ENCODE peak calls at places on chromosomes 6 and 20, in four cellular contexts. One of them, this sample, is unnamed. For H3K4me1, the result is how much of the 10 kb centered on the place peaks cover.

GRCh38 chr6:63440594-63440993 is 120.8 kb upstream of the LGSN start:
- DNase-seq in prostate gland: no peak
- DNase-seq in A549: peak
- DNase-seq in HepG2: no peak
- DNase-seq in this sample: no peak

GRCh38 chr20:14191559-14191958 is 145.9 kb downstream of the FLRT3 start:
- DNase-seq in prostate gland: no peak
- DNase-seq in HepG2: no peak
- DNase-seq in A549: no peak
- DNase-seq in this sample: no peak

GRCh38 chr6:30463651-30464618 is 25.4 kb upstream of the HLA-E start:
- DNase-seq in HepG2: peak
- DNase-seq in prostate gland: no peak
- DNase-seq in A549: no peak
- DNase-seq in this sample: peak

GRCh38 chr6:150685860-150686259 is 86.2 kb downstream of the PLEKHG1 start:
- DNase-seq in prostate gland: no peak
- DNase-seq in HepG2: peak
- DNase-seq in A549: peak
- DNase-seq in this sample: no peak

GRCh38 chr20:23138226-23138625 is 52.1 kb upstream of the CD93 start:
- DNase-seq in prostate gland: no peak
- DNase-seq in A549: no peak
- DNase-seq in HepG2: no peak
- DNase-seq in this sample: no peak

GRCh38 chr6:43506667-43507471 is 3.3 kb downstream of the LRRC73 start:
- DNase-seq in prostate gland: peak
- DNase-seq in A549: peak
- DNase-seq in HepG2: peak
- DNase-seq in this sample: peak

GRCh38 chr6:42821846-42822245 is 40.0 kb downstream of the BICRAL start:
- DNase-seq in HepG2: no peak
- DNase-seq in prostate gland: no peak
- DNase-seq in A549: no peak
- DNase-seq in this sample: no peak

GRCh38 chr6:659716-660581 is 3.0 kb upstream of the HUS1B start:
- DNase-seq in A549: no peak
- DNase-seq in prostate gland: no peak
- DNase-seq in HepG2: no peak
- DNase-seq in this sample: no peak

GRCh38 chr20:4546786-4547185 is 174.9 kb upstream of the PRND start:
- DNase-seq in HepG2: no peak
- DNase-seq in A549: peak
- DNase-seq in prostate gland: no peak
- DNase-seq in this sample: no peak

GRCh38 chr6:126764104-126764503 is 354.4 kb upstream of the RSPO3 start:
- DNase-seq in prostate gland: no peak
- DNase-seq in A549: no peak
- DNase-seq in HepG2: no peak
- DNase-seq in this sample: no peak

GRCh38 chr6:30020629-30021028 is 40.4 kb upstream of the POLR1H start:
- DNase-seq in A549: no peak
- DNase-seq in prostate gland: no peak
- DNase-seq in HepG2: no peak
- DNase-seq in this sample: no peak

GRCh38 chr6:36018339-36018738 is 6.1 kb downstream of the SLC26A8 start:
- DNase-seq in HepG2: no peak
- DNase-seq in prostate gland: no peak
- DNase-seq in A549: no peak
- DNase-seq in this sample: no peak

GRCh38 chr6:158409451-158409850 is 97.2 kb downstream of the TULP4 start:
- DNase-seq in prostate gland: no peak
- DNase-seq in HepG2: no peak
- DNase-seq in A549: no peak
- DNase-seq in this sample: no peak

GRCh38 chr6:123804771-123805540 is 1.3 kb downstream of the NKAIN2 start:
- DNase-seq in A549: no peak
- DNase-seq in HepG2: no peak
- DNase-seq in prostate gland: no peak
- DNase-seq in this sample: no peak

GRCh38 chr6:35435075-35435837 is 16.9 kb upstream of the FANCE start:
- DNase-seq in HepG2: no peak
- DNase-seq in A549: no peak
- DNase-seq in prostate gland: no peak
- DNase-seq in this sample: peak

GRCh38 chr6:22117663-22118062 is 179.2 kb downstream of the PRL start:
- DNase-seq in HepG2: no peak
- DNase-seq in prostate gland: no peak
- DNase-seq in A549: no peak
- DNase-seq in this sample: no peak

GRCh38 chr6:47922391-47922790 is 140.6 kb downstream of the OPN5 start:
- DNase-seq in A549: no peak
- DNase-seq in HepG2: no peak
- DNase-seq in prostate gland: no peak
- DNase-seq in this sample: no peak

GRCh38 chr6:111589366-111589765 is 16.3 kb downstream of the TRAF3IP2 start:
- DNase-seq in HepG2: peak
- DNase-seq in prostate gland: no peak
- DNase-seq in A549: peak
- DNase-seq in this sample: no peak

GRCh38 chr20:44247676-44248419 is 740 bp downstream of the GDAP1L1 start:
- DNase-seq in HepG2: peak
- DNase-seq in A549: peak
- DNase-seq in prostate gland: no peak
- DNase-seq in this sample: no peak

GRCh38 chr20:57654998-57655811 is 35.0 kb upstream of the ZBP1 start:
- DNase-seq in A549: no peak
- DNase-seq in HepG2: no peak
- DNase-seq in prostate gland: peak
- DNase-seq in this sample: peak

GRCh38 chr6:119171442-119171841 is 93.0 kb upstream of the FAM184A start:
- DNase-seq in prostate gland: no peak
- DNase-seq in A549: no peak
- DNase-seq in HepG2: no peak
- DNase-seq in this sample: no peak

GRCh38 chr6:149896491-149896890 is 1.4 kb downstream of the RAET1E start:
- DNase-seq in A549: no peak
- DNase-seq in HepG2: no peak
- DNase-seq in prostate gland: peak
- DNase-seq in this sample: no peak

GRCh38 chr6:106125925-106126435 is 39.8 kb downstream of the PRDM1 start:
- DNase-seq in A549: no peak
- DNase-seq in prostate gland: no peak
- DNase-seq in HepG2: no peak
- DNase-seq in this sample: no peak

GRCh38 chr6:129749749-129750120 is 39.8 kb upstream of the ARHGAP18 start:
- DNase-seq in HepG2: no peak
- DNase-seq in prostate gland: no peak
- DNase-seq in A549: no peak
- DNase-seq in this sample: no peak

GRCh38 chr6:86407128-86407527 is 530.2 kb upstream of the HTR1E start:
- DNase-seq in HepG2: no peak
- DNase-seq in A549: no peak
- DNase-seq in prostate gland: no peak
- DNase-seq in this sample: no peak

DNA sequence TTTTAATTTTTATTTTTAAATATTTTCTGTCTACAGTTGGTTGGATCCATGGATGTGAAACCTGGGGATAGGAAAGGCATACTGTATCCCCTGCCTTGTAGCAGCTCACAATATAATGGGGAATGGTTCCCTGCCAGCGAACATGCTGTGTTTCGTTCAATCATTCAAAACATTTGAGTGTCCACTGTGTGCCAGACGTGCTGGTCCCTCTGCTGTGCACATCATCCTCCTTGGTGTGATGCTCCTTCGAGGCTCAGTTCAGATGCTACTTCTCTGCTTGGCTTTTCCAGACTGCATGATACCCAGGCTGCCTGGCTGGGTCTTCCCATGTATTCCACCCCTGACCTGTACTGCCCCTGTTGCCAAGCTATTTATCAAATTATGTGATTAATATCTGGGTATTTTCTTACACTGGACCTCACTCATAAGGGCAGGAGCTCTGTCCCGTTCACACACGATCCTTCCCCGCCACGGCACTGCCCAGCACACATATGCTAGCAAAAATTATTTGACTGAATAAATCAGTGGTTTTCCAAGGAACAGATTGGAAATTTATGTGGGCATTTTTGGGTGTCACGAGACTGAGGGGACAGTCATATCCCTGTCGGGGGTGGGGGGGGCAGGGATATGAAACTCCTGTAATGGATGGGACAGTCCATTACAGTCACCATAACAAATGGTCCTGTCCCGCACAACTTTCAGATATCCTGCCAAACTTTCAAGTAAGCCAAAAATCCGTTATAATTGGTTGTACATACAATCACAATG is 4.9 kb downstream of the SDCBP2 start:
- DNase-seq in prostate gland: no peak
- DNase-seq in A549: no peak
- DNase-seq in HepG2: no peak
- DNase-seq in this sample: no peak
- H3K27ac ChIP-seq in prostate gland: no peak
- H3K27ac ChIP-seq in A549: peak
- H3K27ac ChIP-seq in HepG2: no peak
- H3K27ac ChIP-seq in this sample: peak

DNA sequence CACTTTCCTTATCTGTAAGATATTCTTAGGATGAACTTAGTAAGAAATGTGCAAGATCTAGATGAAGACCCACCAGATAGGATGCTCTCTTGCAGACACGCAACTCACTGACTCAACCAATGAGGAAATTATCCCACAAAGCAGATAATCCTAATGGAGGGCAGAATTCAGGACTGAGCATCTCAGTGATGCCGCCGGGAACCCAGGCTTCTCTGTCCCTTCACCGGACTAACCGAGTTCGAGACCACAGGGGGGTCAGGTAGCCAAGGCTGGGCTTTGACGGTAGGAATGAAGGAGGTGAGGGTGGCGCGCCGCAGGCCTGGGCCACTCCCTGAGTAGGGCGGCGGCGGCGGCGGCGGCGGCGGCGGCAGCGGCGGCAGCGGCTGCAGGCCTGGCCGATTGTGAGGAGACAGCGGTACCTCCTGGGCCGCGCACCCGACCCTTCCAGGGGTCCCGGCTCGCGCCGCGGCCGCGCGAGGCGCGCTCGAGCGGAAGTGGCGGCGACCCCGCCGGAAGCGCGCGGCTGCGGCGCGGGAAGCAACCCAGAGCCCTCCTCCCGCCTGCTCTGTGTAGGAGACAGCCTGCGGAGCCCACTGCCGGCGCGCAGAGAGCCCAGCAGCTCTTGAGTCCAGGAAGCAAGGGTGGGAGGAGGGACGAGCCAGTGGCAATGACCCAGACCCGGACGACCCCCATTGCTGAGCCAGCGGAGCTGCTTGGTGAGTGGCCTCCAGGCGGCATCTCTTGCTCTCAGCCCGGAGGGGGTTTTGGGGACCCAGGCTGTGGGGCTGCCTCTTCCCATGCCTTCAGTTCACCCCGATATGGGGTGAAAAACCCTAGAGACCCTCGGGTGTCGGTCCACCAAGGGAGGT is at the start of gene KHDC1:
- DNase-seq in A549: peak
- DNase-seq in HepG2: no peak
- DNase-seq in prostate gland: peak
- DNase-seq in this sample: peak
- TF ChIP-seq POLR2A in A549: peak
- TF ChIP-seq POLR2A in HepG2: no peak
- TF ChIP-seq POLR2A in prostate gland: no peak
- TF ChIP-seq POLR2A in this sample: no peak

GRCh38 chr6:54619102-54619501 is 227.5 kb upstream of the FAM83B start:
- DNase-seq in A549: no peak
- DNase-seq in prostate gland: no peak
- DNase-seq in HepG2: no peak
- DNase-seq in this sample: no peak
- H3K4me1 ChIP-seq in A549: under half
- H3K4me1 ChIP-seq in prostate gland: under half
- H3K4me1 ChIP-seq in HepG2: under half
- H3K4me1 ChIP-seq in this sample: under half

GRCh38 chr20:19992996-19993908 is 23.9 kb upstream of the NAA20 start:
- DNase-seq in A549: peak
- DNase-seq in prostate gland: peak
- DNase-seq in HepG2: peak
- DNase-seq in this sample: no peak
- H3K27ac ChIP-seq in A549: peak
- H3K27ac ChIP-seq in prostate gland: peak
- H3K27ac ChIP-seq in HepG2: no peak
- H3K27ac ChIP-seq in this sample: peak

GRCh38 chr6:166253277-166254229 is 54.6 kb downstream of the PRR18 start:
- DNase-seq in A549: no peak
- DNase-seq in prostate gland: no peak
- DNase-seq in HepG2: no peak
- DNase-seq in this sample: no peak

GRCh38 chr6:166262738-166263515 is 45.3 kb downstream of the PRR18 start:
- DNase-seq in prostate gland: no peak
- DNase-seq in A549: no peak
- DNase-seq in HepG2: no peak
- DNase-seq in this sample: no peak

GRCh38 chr6:166257911-166258318 is 50.3 kb downstream of the PRR18 start:
- DNase-seq in A549: no peak
- DNase-seq in HepG2: no peak
- DNase-seq in prostate gland: no peak
- DNase-seq in this sample: no peak

GRCh38 chr6:166259296-166259977 is 48.8 kb downstream of the PRR18 start:
- DNase-seq in prostate gland: no peak
- DNase-seq in HepG2: no peak
- DNase-seq in A549: no peak
- DNase-seq in this sample: no peak

DNA sequence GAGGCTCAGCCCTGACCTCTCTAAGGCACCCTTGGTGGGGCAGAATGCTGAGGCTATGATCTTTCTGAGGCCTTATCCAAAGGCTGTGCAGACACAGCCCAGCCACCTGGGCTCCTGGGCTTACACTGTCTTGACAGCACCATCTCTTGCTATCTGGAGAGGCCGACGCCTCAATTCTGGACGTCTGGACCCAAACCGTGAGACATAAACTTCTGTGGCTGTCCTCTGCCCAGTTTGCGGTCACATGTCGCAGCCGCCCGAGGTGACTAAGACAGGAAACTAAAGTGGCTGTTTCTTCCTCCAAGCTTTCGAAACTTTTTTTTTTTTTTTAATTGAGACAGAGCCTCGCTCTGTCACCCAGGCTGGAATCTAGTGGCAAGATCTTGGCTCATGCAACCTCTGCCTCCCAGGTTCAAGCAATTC is 49.3 kb downstream of the PRR18 start:
- DNase-seq in HepG2: no peak
- DNase-seq in prostate gland: no peak
- DNase-seq in A549: no peak
- DNase-seq in this sample: no peak
- TF ChIP-seq POLR2A in HepG2: no peak
- TF ChIP-seq POLR2A in prostate gland: no peak
- TF ChIP-seq POLR2A in A549: no peak
- TF ChIP-seq POLR2A in this sample: no peak

DNA sequence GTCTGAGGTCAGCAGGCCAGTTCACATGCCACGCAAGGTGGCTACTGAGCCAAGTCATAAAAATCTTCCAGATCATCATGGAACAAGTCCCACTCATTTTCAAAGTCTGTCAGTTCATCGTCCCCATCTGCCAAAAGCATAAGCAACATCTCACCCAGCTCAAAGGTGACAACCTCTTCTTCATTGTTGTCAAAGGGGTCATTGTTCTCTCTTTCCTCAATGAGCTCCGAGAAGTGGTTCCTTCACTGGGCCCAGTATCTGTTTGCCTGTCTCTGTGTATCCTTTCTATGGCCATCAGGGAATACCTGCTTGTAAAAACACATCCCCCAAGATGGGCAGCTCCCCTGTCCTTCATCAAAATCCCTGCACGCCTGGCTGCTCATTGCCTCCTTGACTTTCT is 49.5 kb downstream of the ZNF334 start:
- DNase-seq in HepG2: peak
- DNase-seq in prostate gland: no peak
- DNase-seq in A549: no peak
- DNase-seq in this sample: no peak
- H3K4me1 ChIP-seq in HepG2: under half
- H3K4me1 ChIP-seq in prostate gland: under half
- H3K4me1 ChIP-seq in A549: under half
- H3K4me1 ChIP-seq in this sample: under half

This sample was measured in stomach.